ENCODE peak calls at places on chromosomes 3 and 15, in six cellular contexts. Z is sigmoid colon, Q is astrocyte, J is colonic mucosa, Y is tibial artery, B is WTC11. D is an unnamed sample.
A peak's percentile ranks its signal among the peaks of the same experiment; 100 is the strongest.

GRCh38 chr15:42510258-42511009 is 15.0 kb downstream of the SNAP23 start:
- DNase-seq in Z (no peak), Q (no peak), Y (no peak), B (no peak), J (no peak), D (no peak)

GRCh38 chr3:51696954-51697353 is 9.9 kb upstream of the GRM2 start:
- DNase-seq in B (no peak), Y (no peak), J (no peak), Z (no peak), Q (no peak), D (no peak)

GRCh38 chr3:124883766-124884473 is 3.2 kb downstream of the ITGB5 start:
- DNase-seq in J (no peak), Q (peak; percentile 60), Y (no peak), B (no peak), Z (peak; percentile 52), D (no peak)

GRCh38 chr3:12904951-12905315 is 63.6 kb upstream of the RPL32 start:
- DNase-seq in Z (no peak), Q (no peak), J (no peak), Y (no peak), B (no peak), D (no peak)

GRCh38 chr3:126911162-126912026 is 71.5 kb upstream of the PLXNA1 start:
- DNase-seq in Y (peak; percentile 65), B (no peak), J (peak; percentile 42), Q (peak; percentile 97), Z (no peak), D (peak; percentile 93)

GRCh38 chr3:61730577-61731231 is 169.3 kb downstream of the PTPRG start:
- DNase-seq in J (no peak), Y (no peak), B (no peak), Q (no peak), Z (no peak), D (no peak)

GRCh38 chr3:111691293-111691909 is 96.3 kb upstream of the ZBED2 start:
- DNase-seq in Y (no peak), B (no peak), Q (peak; percentile 39), J (no peak), Z (no peak), D (no peak)

GRCh38 chr3:11128682-11129632 is 25.3 kb upstream of the HRH1 start:
- DNase-seq in Z (no peak), B (no peak), Q (no peak), J (no peak), Y (no peak), D (no peak)

GRCh38 chr3:130946876-130947275 is 53.0 kb downstream of the ATP2C1 start:
- DNase-seq in B (no peak), Y (no peak), Q (no peak), Z (no peak), J (no peak), D (no peak)

GRCh38 chr15:68500363-68501317 is 68.7 kb upstream of the ITGA11 start:
- DNase-seq in J (no peak), B (no peak), Z (no peak), Q (no peak), Y (no peak), D (peak; percentile 22)

GRCh38 chr3:108495717-108496116 is 14.7 kb downstream of the MYH15 start:
- DNase-seq in Y (no peak), B (no peak), Q (no peak), Z (no peak), J (no peak), D (no peak)

GRCh38 chr3:108489776-108490175 is 20.6 kb downstream of the MYH15 start:
- DNase-seq in J (peak; percentile 35), B (peak; percentile 18), Z (no peak), Y (no peak), Q (peak; percentile 19), D (no peak)

GRCh38 chr3:108494862-108495531 is 15.4 kb downstream of the MYH15 start:
- DNase-seq in Q (no peak), B (no peak), Z (no peak), J (no peak), Y (no peak), D (no peak)

GRCh38 chr3:108497271-108497670 is 13.1 kb downstream of the MYH15 start:
- DNase-seq in B (no peak), Q (no peak), J (no peak), Y (no peak), Z (no peak), D (no peak)

GRCh38 chr3:108493862-108494261 is 16.5 kb downstream of the MYH15 start:
- DNase-seq in Q (no peak), J (peak; percentile 32), B (peak; percentile 16), Y (no peak), Z (no peak), D (no peak)
- TF ChIP-seq CTCF in Q (no peak), J (no peak), B (no peak), Y (no peak), Z (no peak), D (no peak)

GRCh38 chr15:64690578-64691296 is 84.7 kb downstream of the RBPMS2 start:
- DNase-seq in B (no peak), J (no peak), Q (no peak), Y (no peak), Z (no peak), D (no peak)
- TF ChIP-seq CTCF in B (no peak), J (no peak), Q (peak; percentile 29), Y (no peak), Z (no peak), D (peak; percentile 46)

GRCh38 chr3:16369247-16369646 is 104.2 kb downstream of the OXNAD1 start:
- DNase-seq in Y (no peak), Q (peak; percentile 55), J (no peak), B (no peak), Z (no peak), D (no peak)

GRCh38 chr3:16364963-16365362 is 100.0 kb downstream of the OXNAD1 start:
- DNase-seq in Z (no peak), Y (no peak), B (no peak), J (no peak), Q (no peak), D (no peak)

GRCh38 chr3:16364323-16364722 is 99.3 kb downstream of the OXNAD1 start:
- DNase-seq in Y (no peak), Q (no peak), Z (no peak), J (no peak), B (no peak), D (no peak)

GRCh38 chr3:16365454-16366128 is 100.6 kb downstream of the OXNAD1 start:
- DNase-seq in B (no peak), J (no peak), Q (no peak), Y (no peak), Z (no peak), D (no peak)

DNA sequence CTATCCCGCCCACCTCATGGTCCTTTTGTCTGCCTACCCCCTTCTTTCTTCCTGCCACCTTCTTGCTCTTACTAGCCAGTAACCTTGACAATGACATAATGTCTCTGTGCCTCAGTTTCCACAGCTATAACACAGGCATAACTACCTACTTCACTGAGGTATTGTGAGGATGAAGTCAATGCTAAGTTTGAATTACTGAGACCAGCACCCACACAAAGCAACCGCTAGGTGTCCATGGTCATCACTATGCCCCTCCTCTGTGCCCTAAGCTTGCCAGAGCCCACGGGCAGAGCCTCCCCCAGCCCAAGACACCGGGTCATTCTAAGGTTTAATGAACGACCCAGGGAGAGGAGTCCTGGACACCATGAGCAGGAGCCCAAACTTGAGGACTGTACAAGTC is 101.6 kb downstream of the OXNAD1 start:
- DNase-seq in Y (no peak), Z (no peak), B (peak; percentile 29), Q (no peak), J (no peak), D (no peak)
- TF ChIP-seq CTCF in Y (no peak), Z (no peak), B (peak; percentile 39), Q (no peak), J (no peak), D (no peak)

GRCh38 chr15:72472907-72473669 is 1.0 kb upstream of the ARIH1 start:
- DNase-seq in Q (no peak), J (no peak), Y (no peak), B (no peak), Z (no peak), D (no peak)
- TF ChIP-seq CTCF in Q (no peak), J (no peak), Y (no peak), B (no peak), Z (no peak), D (peak; percentile 23)

D was measured in CD14-positive monocyte.